ENCODE peak calls at places on chromosomes 11 and 22, in seven cellular contexts. B is CD4-positive, alpha-beta T cell; G is BJ; V is WERI-Rb-1; J is fibroblast of villous mesenchyme; P is AG09309; O is brain microvascular endothelial cell. H is an unnamed sample.

GRCh38 chr11:77411238-77411637 is 62.7 kb downstream of the PAK1 start:
- DNase-seq in B (peak), G (no peak), V (peak), J (peak), P (no peak), O (peak), H (no peak)

GRCh38 chr22:26586556-26587325 is 3.2 kb downstream of the TPST2 start:
- DNase-seq in B (no peak), G (no peak), V (no peak), J (peak), P (no peak), O (no peak), H (no peak)

GRCh38 chr11:88012456-88012855 is 162.8 kb downstream of the RAB38 start:
- DNase-seq in B (no peak), G (no peak), V (no peak), J (no peak), P (no peak), O (no peak), H (no peak)

GRCh38 chr11:80538040-80538439 is 1097.2 kb upstream of the TENM4 start:
- DNase-seq in B (no peak), G (no peak), V (no peak), J (no peak), P (no peak), O (no peak), H (no peak)

GRCh38 chr22:31088233-31088986 is 7.3 kb downstream of the SMTN start:
- DNase-seq in B (no peak), G (no peak), V (no peak), J (no peak), P (no peak), O (no peak), H (no peak)

GRCh38 chr11:75667268-75667830 is 1.5 kb downstream of the MAP6 start:
- DNase-seq in B (no peak), G (no peak), V (peak), J (no peak), P (no peak), O (no peak), H (no peak)

GRCh38 chr11:124869856-124870387 is 4.7 kb downstream of the ROBO3 start:
- DNase-seq in B (no peak), G (no peak), V (no peak), J (no peak), P (no peak), O (no peak), H (no peak)

GRCh38 chr22:24585461-24585860 is 7.4 kb downstream of the LRRC75B start:
- DNase-seq in B (no peak), G (no peak), V (no peak), J (no peak), P (no peak), O (no peak), H (no peak)

GRCh38 chr22:29331213-29331612 is 15.7 kb upstream of the RASL10A start:
- DNase-seq in B (no peak), G (no peak), V (no peak), J (no peak), P (no peak), O (no peak), H (no peak)

GRCh38 chr22:36579441-36579840 is 50.5 kb upstream of the EIF3D start:
- DNase-seq in B (no peak), G (no peak), V (no peak), J (no peak), P (no peak), O (no peak), H (no peak)

GRCh38 chr11:80362578-80362977 is 921.7 kb upstream of the TENM4 start:
- DNase-seq in B (no peak), G (no peak), V (no peak), J (no peak), P (no peak), O (no peak), H (no peak)

GRCh38 chr11:134125507-134125906 is 56.6 kb downstream of the JAM3 start:
- DNase-seq in B (no peak), G (no peak), V (no peak), J (no peak), P (no peak), O (no peak), H (no peak)
- TF ChIP-seq CTCF in B (no peak), G (no peak), V (no peak), J (no peak), P (no peak), O (no peak), H (no peak)

GRCh38 chr11:14905104-14906033 is 13.3 kb upstream of the CYP2R1 start:
- DNase-seq in B (peak), G (no peak), V (no peak), J (peak), P (no peak), O (no peak), H (no peak)
- TF ChIP-seq CTCF in B (peak), G (peak), V (no peak), J (no peak), P (peak), O (peak), H (peak)

GRCh38 chr11:71565263-71565662 is at the start of gene KRTAP5-10:
- DNase-seq in B (no peak), G (no peak), V (no peak), J (no peak), P (no peak), O (no peak), H (no peak)

GRCh38 chr11:71562120-71562519 is 3.2 kb upstream of the KRTAP5-10 start:
- DNase-seq in B (no peak), G (no peak), V (no peak), J (no peak), P (no peak), O (no peak), H (no peak)

GRCh38 chr11:71564430-71564829 is 933 bp upstream of the KRTAP5-10 start:
- DNase-seq in B (no peak), G (no peak), V (no peak), J (no peak), P (no peak), O (no peak), H (no peak)

GRCh38 chr11:71566081-71566620 is 788 bp downstream of the KRTAP5-10 start:
- DNase-seq in B (no peak), G (no peak), V (no peak), J (no peak), P (no peak), O (no peak), H (no peak)

GRCh38 chr11:71563401-71563800 is 2.0 kb upstream of the KRTAP5-10 start:
- DNase-seq in B (no peak), G (no peak), V (peak), J (peak), P (peak), O (peak), H (no peak)
- TF ChIP-seq CTCF in B (no peak), G (peak), V (peak), J (peak), P (peak), O (peak), H (peak)

DNA sequence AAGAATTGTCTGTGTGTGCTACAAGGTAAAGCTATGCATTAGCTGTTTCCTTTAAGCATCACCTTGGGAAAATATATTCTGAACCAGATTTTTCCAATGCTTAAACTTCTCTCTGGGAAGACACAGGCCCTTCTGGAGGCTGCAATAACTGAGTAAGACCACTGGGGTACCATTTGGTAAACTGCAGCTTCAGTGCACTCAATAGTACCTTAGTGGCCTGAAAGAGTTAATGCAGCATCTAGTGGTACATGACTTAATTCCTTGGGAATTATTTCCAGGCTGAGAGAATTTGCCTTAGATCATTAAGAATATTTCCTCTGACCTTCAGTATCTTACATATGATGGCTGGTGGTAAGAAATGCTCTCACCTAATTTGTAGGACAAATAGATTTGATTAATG is 727.4 kb downstream of the DLG2 start:
- DNase-seq in B (no peak), G (no peak), V (no peak), J (no peak), P (no peak), O (peak), H (no peak)
- TF ChIP-seq CTCF in B (no peak), G (no peak), V (peak), J (no peak), P (peak), O (peak), H (peak)

GRCh38 chr11:116772443-116773202 is at the start of gene BUD13:
- DNase-seq in B (peak), G (no peak), V (peak), J (peak), P (no peak), O (peak), H (peak)
- TF ChIP-seq CTCF in B (peak), G (no peak), V (no peak), J (no peak), P (no peak), O (no peak), H (no peak)

GRCh38 chr11:111923951-111924350 is 5.2 kb downstream of the C11orf52 start:
- DNase-seq in B (no peak), G (no peak), V (no peak), J (no peak), P (no peak), O (no peak), H (no peak)

GRCh38 chr11:111923351-111923788 is 4.7 kb downstream of the C11orf52 start:
- DNase-seq in B (no peak), G (no peak), V (no peak), J (peak), P (no peak), O (no peak), H (no peak)

GRCh38 chr11:111925953-111926352 is 7.2 kb downstream of the C11orf52 start:
- DNase-seq in B (no peak), G (no peak), V (no peak), J (no peak), P (no peak), O (no peak), H (no peak)

GRCh38 chr11:111930472-111930871 is 6.7 kb upstream of the DIXDC1 start:
- DNase-seq in B (no peak), G (no peak), V (no peak), J (no peak), P (no peak), O (no peak), H (no peak)

GRCh38 chr11:111926505-111927391 is 8.0 kb downstream of the C11orf52 start:
- DNase-seq in B (peak), G (peak), V (peak), J (peak), P (peak), O (peak), H (peak)
- TF ChIP-seq CTCF in B (no peak), G (peak), V (no peak), J (peak), P (peak), O (peak), H (no peak)

DNA sequence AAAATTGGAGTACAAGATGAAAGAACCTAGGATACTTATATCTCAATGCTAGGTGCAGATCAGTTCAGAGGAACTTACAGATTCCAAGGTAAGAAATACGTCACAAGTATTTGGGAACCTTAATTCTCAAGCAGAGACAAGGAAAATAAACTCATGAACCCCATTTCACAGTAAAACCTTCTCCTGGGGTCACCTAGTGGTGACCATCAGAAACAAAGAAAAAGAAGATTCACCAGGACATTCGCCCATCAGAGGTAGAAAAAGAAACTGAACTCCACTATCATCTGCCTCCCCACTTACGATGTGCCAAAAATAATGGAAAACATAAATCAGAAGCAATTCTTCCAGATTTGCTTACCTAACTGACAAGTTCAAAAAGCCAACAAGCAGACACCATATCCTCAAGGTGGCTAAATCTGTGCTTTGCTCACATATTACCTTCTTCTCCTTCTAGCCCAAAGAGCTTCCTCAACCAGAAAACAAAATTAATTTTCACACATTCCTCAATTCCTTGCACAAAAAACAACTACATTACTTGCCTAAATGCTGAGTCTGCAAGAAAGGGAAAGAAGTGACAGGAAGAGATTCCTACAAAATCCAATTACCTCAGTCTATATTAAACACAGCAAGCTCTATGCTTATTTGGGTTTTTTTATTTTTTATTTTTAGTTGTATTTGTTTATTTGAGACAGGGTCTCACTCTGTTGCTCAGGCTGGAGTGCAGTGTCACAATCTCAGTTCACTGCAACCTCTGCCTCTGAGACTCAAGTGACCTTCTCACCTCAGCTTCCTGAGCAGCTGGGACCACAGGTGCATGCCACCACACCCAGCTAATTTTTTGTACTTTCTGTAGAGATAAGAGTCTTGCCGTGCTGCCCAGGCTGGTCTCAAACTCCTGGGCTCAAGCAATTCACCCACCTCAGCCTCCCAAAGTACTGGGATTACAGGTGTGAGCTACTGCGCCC is 4.7 kb downstream of the DENND5A start:
- DNase-seq in B (no peak), G (no peak), V (no peak), J (no peak), P (no peak), O (no peak), H (no peak)
- TF ChIP-seq CTCF in B (no peak), G (peak), V (peak), J (peak), P (peak), O (peak), H (peak)

GRCh38 chr11:121292503-121293275 is at the start of gene SC5D:
- DNase-seq in B (peak), G (peak), V (peak), J (peak), P (peak), O (peak), H (peak)
- TF ChIP-seq CTCF in B (no peak), G (no peak), V (no peak), J (no peak), P (no peak), O (no peak), H (no peak)

H was measured in AG04450.